ENCODE peak calls at places on chromosomes 16 and 17, in eight cellular contexts. L, V, Q, M, T, Y, D and F are unnamed samples.

GRCh38 chr16:54443839-54444238 is 157.3 kb upstream of the IRX3 start:
- DNase-seq in V (no peak), D (no peak), M (no peak), T (no peak), L (no peak), Q (no peak), Y (no peak), F (no peak)

GRCh38 chr17:42184717-42185496 is at the start of gene HCRT:
- DNase-seq in Y (no peak), Q (no peak), T (peak; percentile 19), M (no peak), D (no peak), V (no peak), L (no peak), F (no peak)

GRCh38 chr17:9026741-9027140 is 5.4 kb downstream of the NTN1 start:
- DNase-seq in T (no peak), M (no peak), V (no peak), L (no peak), D (no peak), Y (no peak), Q (no peak), F (no peak)

GRCh38 chr16:6484931-6485330 is 847.7 kb upstream of the RBFOX1 start:
- DNase-seq in Q (no peak), V (no peak), D (no peak), T (no peak), M (no peak), L (no peak), Y (no peak), F (no peak)

GRCh38 chr16:18013863-18014262 is 322.7 kb downstream of the NPIPA8 start:
- DNase-seq in L (no peak), V (no peak), D (no peak), T (no peak), Q (no peak), Y (no peak), M (no peak), F (no peak)

GRCh38 chr17:60463157-60463820 is 41.0 kb downstream of the CHCT1 start:
- DNase-seq in T (no peak), Y (no peak), M (no peak), D (no peak), Q (no peak), L (no peak), V (no peak), F (no peak)

GRCh38 chr16:71409038-71409775 is 32.6 kb downstream of the TLE7 start:
- DNase-seq in L (no peak), D (no peak), T (no peak), M (no peak), Q (no peak), Y (no peak), V (no peak), F (peak; percentile 80)

GRCh38 chr16:52257534-52257933 is 289.4 kb downstream of the TOX3 start:
- DNase-seq in M (no peak), V (no peak), Y (no peak), L (no peak), Q (no peak), D (no peak), T (no peak), F (no peak)

GRCh38 chr17:27540300-27541105 is 84.3 kb downstream of the KSR1 start:
- DNase-seq in T (no peak), L (peak; percentile 99), Y (no peak), M (peak; percentile 83), D (peak; percentile 93), V (peak; percentile 70), Q (peak; percentile 98), F (peak; percentile 91)

GRCh38 chr17:8019665-8020064 is 17.2 kb downstream of the GUCY2D start:
- DNase-seq in D (peak; percentile 56), Q (no peak), M (peak; percentile 42), Y (no peak), L (peak; percentile 9), V (no peak), T (no peak), F (no peak)

GRCh38 chr17:46732754-46733398 is 85.6 kb downstream of the WNT3 start:
- DNase-seq in V (no peak), Q (no peak), M (no peak), Y (no peak), D (no peak), T (no peak), L (peak; percentile 10), F (no peak)

GRCh38 chr17:58446086-58446485 is 28.8 kb upstream of the RNF43 start:
- DNase-seq in D (no peak), M (no peak), T (no peak), Q (no peak), Y (no peak), V (no peak), L (no peak), F (no peak)

GRCh38 chr17:45749831-45750335 is 34.2 kb upstream of the CRHR1 start:
- DNase-seq in D (no peak), L (no peak), T (no peak), V (no peak), M (no peak), Q (no peak), Y (no peak), F (no peak)

GRCh38 chr16:69187387-69187890 is 475 bp downstream of the SNTB2 start:
- DNase-seq in M (peak; percentile 70), L (no peak), Q (no peak), D (peak; percentile 34), V (peak; percentile 55), T (peak; percentile 34), Y (no peak), F (peak; percentile 68)

GRCh38 chr16:60206511-60206910 is 1472.4 kb upstream of the GOT2 start:
- DNase-seq in V (no peak), M (no peak), L (no peak), D (no peak), T (no peak), Y (no peak), Q (no peak), F (no peak)

GRCh38 chr17:17924131-17924856 is 47.9 kb downstream of the TOM1L2 start:
- DNase-seq in M (no peak), Q (no peak), T (no peak), L (peak; percentile 55), V (no peak), D (no peak), Y (no peak), F (no peak)

GRCh38 chr17:36934759-36935630 is 2.3 kb upstream of the LHX1 start:
- DNase-seq in Y (no peak), T (peak; percentile 38), M (peak; percentile 57), Q (no peak), D (no peak), L (no peak), V (no peak), F (no peak)

GRCh38 chr16:48614759-48615158 is 4.8 kb upstream of the N4BP1 start:
- DNase-seq in L (no peak), D (no peak), Q (no peak), M (no peak), T (no peak), V (no peak), Y (no peak), F (no peak)

GRCh38 chr17:4849011-4849536 is 15.9 kb downstream of the MINK1 start:
- DNase-seq in Y (no peak), T (no peak), M (no peak), L (no peak), D (no peak), Q (no peak), V (no peak), F (no peak)

GRCh38 chr17:73528679-73529078 is 115.6 kb downstream of the SDK2 start:
- DNase-seq in D (no peak), Q (no peak), Y (no peak), V (no peak), L (no peak), T (no peak), M (no peak), F (no peak)

GRCh38 chr17:17352836-17353624 is 49.9 kb downstream of the NT5M start:
- DNase-seq in Q (no peak), T (no peak), M (peak; percentile 42), L (no peak), D (no peak), Y (no peak), V (no peak), F (no peak)

GRCh38 chr17:1636732-1637285 is 8.2 kb upstream of the SLC43A2 start:
- DNase-seq in V (no peak), Y (no peak), Q (no peak), T (no peak), M (no peak), D (no peak), L (no peak), F (no peak)

GRCh38 chr16:1884155-1884760 is 12.3 kb upstream of the MEIOB start:
- DNase-seq in V (no peak), M (no peak), Y (no peak), L (no peak), T (no peak), Q (no peak), D (no peak), F (no peak)

GRCh38 chr17:34400301-34400931 is 37.4 kb upstream of the CCL1 start:
- DNase-seq in L (no peak), M (no peak), Y (no peak), Q (no peak), V (no peak), D (no peak), T (no peak), F (no peak)

GRCh38 chr17:14903810-14904209 is 361.3 kb downstream of the PMP22 start:
- DNase-seq in D (no peak), T (no peak), Y (no peak), Q (no peak), M (no peak), V (no peak), L (no peak), F (no peak)

GRCh38 chr17:9064311-9064834 is 43.1 kb downstream of the NTN1 start:
- DNase-seq in T (no peak), Y (no peak), V (no peak), M (no peak), Q (no peak), L (no peak), D (no peak), F (no peak)

GRCh38 chr17:36534117-36534880 is at the start of gene MYO19:
- DNase-seq in Y (peak; percentile 4), D (peak; percentile 56), T (peak; percentile 56), V (peak; percentile 64), Q (no peak), M (peak; percentile 78), L (peak; percentile 50), F (peak; percentile 77)

GRCh38 chr16:77918792-77919707 is 103.3 kb upstream of the CLEC3A start:
- DNase-seq in T (no peak), Y (no peak), V (no peak), Q (no peak), D (peak; percentile 51), L (peak; percentile 48), M (no peak), F (no peak)